ENCODE peak calls at places on chromosomes 4 and X, in eight cellular contexts. Y is smooth muscle cell of the brain vasculature; X is mucosa of descending colon; D is CD4-positive, alpha-beta T cell; T is GM23248; J is GM12865; F is activated T-helper 1 cell treated with anti-CD3 and anti-CD28 coated beads, Interleukin-12 subunit alpha, Interleukin-12 subunit beta, Interleukin-2, Interleukin-4 antibody, amounts not matched to agents 30 ng/mL and 10 ng/mL and 1 ng/mL, durations not matched to agents 14 hours and 24 hours and 36 hours; L is HuH-7. C is an unnamed sample.

GRCh38 chr4:21476753-21477152 is 471.8 kb downstream of the KCNIP4 start:
- DNase-seq in J (no peak), F (no peak), Y (no peak), X (peak; percentile 3), D (no peak), T (peak; percentile 19), L (no peak), C (no peak)

GRCh38 chr4:168177546-168178149 is 85.3 kb downstream of the ANXA10 start:
- DNase-seq in Y (no peak), F (no peak), X (no peak), L (peak; percentile 30), T (no peak), J (no peak), D (no peak), C (no peak)

GRCh38 chr4:52373650-52374049 is 285.5 kb downstream of the USP46 start:
- DNase-seq in Y (no peak), J (no peak), F (no peak), X (no peak), D (no peak), T (no peak), L (no peak), C (no peak)

GRCh38 chr4:187172340-187172761 is 448.7 kb upstream of the FAT1 start:
- DNase-seq in F (no peak), X (peak; percentile 49), L (no peak), J (no peak), D (no peak), T (peak; percentile 92), Y (peak; percentile 33), C (no peak)

GRCh38 chr4:78654809-78655208 is 103.2 kb downstream of the ANXA3 start:
- DNase-seq in F (no peak), L (no peak), Y (no peak), T (peak; percentile 72), D (no peak), J (no peak), X (no peak), C (no peak)

GRCh38 chr4:74230902-74231499 is 73.1 kb downstream of the MTHFD2L start:
- DNase-seq in Y (no peak), L (no peak), T (peak; percentile 96), X (peak; percentile 80), F (no peak), J (peak; percentile 58), D (no peak), C (no peak)

GRCh38 chr4:125702406-125702805 is 387.7 kb downstream of the FAT4 start:
- DNase-seq in T (no peak), Y (no peak), F (no peak), L (no peak), J (no peak), D (no peak), X (no peak), C (no peak)

GRCh38 chr4:144090744-144091143 is 49.8 kb downstream of the GYPA start:
- DNase-seq in F (no peak), Y (no peak), J (peak; percentile 1), X (no peak), D (no peak), T (no peak), L (no peak), C (peak; percentile 8)

GRCh38 chr4:25095756-25096552 is 64.3 kb downstream of the SEPSECS start:
- DNase-seq in L (no peak), F (no peak), D (no peak), T (no peak), J (no peak), Y (no peak), X (no peak), C (no peak)

GRCh38 chrX:3326721-3327120 is 19.7 kb downstream of the MXRA5 start:
- DNase-seq in Y (no peak), X (no peak), L (no peak), D (no peak), F (no peak), T (peak; percentile 49), J (no peak), C (no peak)

GRCh38 chr4:48195853-48196252 is 61.8 kb upstream of the TXK start:
- DNase-seq in J (peak; percentile 38), F (no peak), D (no peak), T (no peak), Y (no peak), X (no peak), L (no peak), C (no peak)

GRCh38 chr4:8238515-8239053 is 31.0 kb upstream of the HTRA3 start:
- DNase-seq in D (no peak), T (no peak), L (peak; percentile 89), Y (no peak), X (no peak), J (no peak), F (no peak), C (peak; percentile 51)

GRCh38 chrX:133365886-133366611 is 49.2 kb downstream of the GPC4 start:
- DNase-seq in L (no peak), T (peak; percentile 50), Y (no peak), F (no peak), J (no peak), D (no peak), X (no peak), C (no peak)

GRCh38 chr4:38606587-38606905 is 57.5 kb upstream of the KLF3 start:
- DNase-seq in F (no peak), L (no peak), Y (no peak), D (no peak), J (no peak), T (no peak), X (no peak), C (peak; percentile 17)

GRCh38 chr4:184052616-184053015 is 147.5 kb downstream of the STOX2 start:
- DNase-seq in Y (no peak), T (no peak), X (peak; percentile 35), F (no peak), D (no peak), L (no peak), J (no peak), C (no peak)

GRCh38 chr4:17787315-17787714 is 5.9 kb upstream of the FAM184B start:
- DNase-seq in D (no peak), X (no peak), T (peak; percentile 74), Y (no peak), J (no peak), L (no peak), F (no peak), C (no peak)

GRCh38 chrX:20362268-20363002 is 95.7 kb upstream of the RPS6KA3 start:
- DNase-seq in D (no peak), X (peak; percentile 24), J (no peak), Y (no peak), F (no peak), T (peak; percentile 77), L (peak; percentile 24), C (no peak)

GRCh38 chrX:73822775-73823174 is 259.8 kb downstream of the CHIC1 start:
- DNase-seq in D (no peak), L (no peak), X (no peak), T (peak; percentile 2), Y (no peak), J (no peak), F (no peak), C (no peak)